ENCODE peak calls at places on chromosomes 2 and 18, in ten cellular contexts. E is K562, I is fibroblast of the aortic adventitia, J is foreskin fibroblast, D is body of pancreas, V is AG10803, N is astrocyte of the spinal cord, C is neural progenitor cell, F is HCT116, A is heart left ventricle. O is an unnamed sample.

GRCh38 chr2:86825020-86825727 is 34.5 kb upstream of the CD8A start:
- DNase-seq in E (no peak), I (no peak), J (no peak), D (no peak), V (no peak), N (no peak), C (no peak), F (no peak), A (no peak), O (no peak)

GRCh38 chr18:67265464-67266245 is 250.9 kb downstream of the DSEL start:
- DNase-seq in E (no peak), I (peak), J (peak), D (no peak), V (peak), N (peak), C (no peak), F (no peak), A (no peak), O (peak)

GRCh38 chr2:76953733-76954347 is 568.3 kb downstream of the LRRTM4 start:
- DNase-seq in E (peak), I (no peak), J (no peak), D (peak), V (peak), N (peak), C (peak), F (no peak), A (no peak), O (peak)

GRCh38 chr2:78999410-78999809 is 26.1 kb upstream of the REG3G start:
- DNase-seq in E (peak), I (peak), J (peak), D (no peak), V (no peak), N (no peak), C (peak), F (no peak), A (no peak), O (peak)

GRCh38 chr2:86221066-86221684 is 21.9 kb downstream of the MRPL35 start:
- DNase-seq in E (peak), I (peak), J (peak), D (peak), V (peak), N (peak), C (peak), F (peak), A (no peak), O (peak)

GRCh38 chr2:219551412-219551811 is 7.6 kb downstream of the TMEM198 start:
- DNase-seq in E (peak), I (peak), J (peak), D (peak), V (peak), N (peak), C (peak), F (no peak), A (peak), O (peak)

GRCh38 chr2:10984418-10985130 is 72.8 kb downstream of the KCNF1 start:
- DNase-seq in E (no peak), I (peak), J (peak), D (no peak), V (no peak), N (no peak), C (no peak), F (no peak), A (no peak), O (no peak)

GRCh38 chr2:236338495-236339184 is 74.4 kb upstream of the ASB18 start:
- DNase-seq in E (no peak), I (no peak), J (no peak), D (peak), V (no peak), N (no peak), C (peak), F (no peak), A (peak), O (peak)

DNA sequence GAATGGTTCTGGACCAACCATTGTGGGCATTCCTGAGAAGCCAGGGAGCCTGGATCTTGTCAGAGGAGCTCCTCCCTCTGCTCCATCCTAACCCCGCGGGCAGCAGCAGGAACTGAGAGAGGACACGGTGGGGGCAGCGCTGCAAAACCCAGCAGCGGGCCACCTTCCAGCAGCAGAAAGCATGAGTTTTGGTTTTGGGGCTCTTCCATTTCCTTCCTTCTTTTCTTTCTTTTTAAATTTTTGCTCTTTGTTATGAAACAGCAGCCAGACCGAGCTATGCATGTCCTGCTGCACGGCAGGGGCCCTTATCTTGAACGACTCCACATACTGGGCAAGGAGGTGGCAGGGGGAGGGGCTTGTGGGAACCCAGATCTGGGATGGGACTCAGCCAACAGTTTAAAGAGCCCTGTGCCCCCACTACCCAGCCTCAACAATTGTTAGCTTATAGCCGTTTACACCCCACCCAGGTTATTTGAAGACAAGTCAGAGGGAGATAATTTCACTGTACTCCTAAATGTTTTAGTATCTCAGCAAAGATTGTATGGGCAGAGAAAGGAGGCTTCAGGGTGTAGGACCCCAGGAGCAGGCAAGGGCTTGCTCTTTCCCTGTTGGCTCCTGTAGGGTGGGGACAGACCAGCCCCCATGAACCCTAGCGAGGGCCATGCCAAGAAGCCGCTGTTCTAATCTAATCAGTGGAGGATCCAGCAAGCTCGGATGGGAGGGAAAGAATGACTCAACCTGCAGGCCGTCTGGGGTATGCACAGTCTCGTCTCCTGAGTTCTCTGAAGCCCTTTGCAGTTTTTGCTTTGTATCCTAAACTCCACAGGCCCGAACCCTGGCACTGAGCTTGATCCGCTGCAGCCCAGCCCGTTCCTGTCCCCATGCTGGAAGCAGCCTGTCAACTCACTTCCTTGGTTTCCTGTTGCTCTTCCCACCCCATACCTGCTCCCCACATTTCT is 75.3 kb downstream of the LRRFIP1 start:
- DNase-seq in E (peak), I (peak), J (peak), D (peak), V (peak), N (peak), C (peak), F (no peak), A (peak), O (peak)
- TF ChIP-seq CTCF in E (no peak), I (peak), J (no peak), D (no peak), V (peak), N (peak), C (no peak), F (no peak), A (no peak), O (peak)

GRCh38 chr2:66694087-66694858 is 259.3 kb downstream of the MEIS1 start:
- DNase-seq in E (no peak), I (peak), J (no peak), D (no peak), V (no peak), N (no peak), C (no peak), F (no peak), A (no peak), O (no peak)

GRCh38 chr2:66691199-66691975 is 256.5 kb downstream of the MEIS1 start:
- DNase-seq in E (no peak), I (peak), J (peak), D (no peak), V (peak), N (peak), C (no peak), F (no peak), A (no peak), O (no peak)

GRCh38 chr2:66695211-66695735 is 260.3 kb downstream of the MEIS1 start:
- DNase-seq in E (no peak), I (peak), J (no peak), D (no peak), V (no peak), N (no peak), C (no peak), F (no peak), A (no peak), O (no peak)

GRCh38 chr2:66693007-66693965 is 258.4 kb downstream of the MEIS1 start:
- DNase-seq in E (no peak), I (peak), J (no peak), D (no peak), V (no peak), N (no peak), C (no peak), F (no peak), A (no peak), O (no peak)

DNA sequence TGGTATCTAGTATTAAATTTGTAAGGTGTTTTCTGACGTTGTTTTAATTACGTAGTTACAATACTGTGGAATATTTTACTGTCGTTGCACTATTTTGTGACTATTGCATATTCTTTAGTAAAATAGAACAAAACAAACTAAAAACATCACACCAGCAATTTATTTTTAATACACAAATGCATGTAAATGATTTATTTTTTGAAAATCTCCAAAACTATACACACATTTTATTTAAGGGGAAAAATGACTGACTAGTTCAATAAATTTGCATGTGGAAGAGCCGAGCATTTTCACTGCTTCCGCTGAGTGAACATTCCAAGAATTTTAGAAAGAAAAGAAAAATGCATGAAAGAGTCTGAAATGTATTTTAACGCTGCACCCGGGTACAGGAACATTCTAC is 257.6 kb downstream of the MEIS1 start:
- DNase-seq in E (no peak), I (peak), J (no peak), D (no peak), V (no peak), N (no peak), C (no peak), F (no peak), A (no peak), O (no peak)
- H3K4me3 ChIP-seq in E (no peak), I (peak), J (no peak), D (no peak), V (no peak), N (no peak), C (no peak), F (no peak), A (no peak), O (no peak)

DNA sequence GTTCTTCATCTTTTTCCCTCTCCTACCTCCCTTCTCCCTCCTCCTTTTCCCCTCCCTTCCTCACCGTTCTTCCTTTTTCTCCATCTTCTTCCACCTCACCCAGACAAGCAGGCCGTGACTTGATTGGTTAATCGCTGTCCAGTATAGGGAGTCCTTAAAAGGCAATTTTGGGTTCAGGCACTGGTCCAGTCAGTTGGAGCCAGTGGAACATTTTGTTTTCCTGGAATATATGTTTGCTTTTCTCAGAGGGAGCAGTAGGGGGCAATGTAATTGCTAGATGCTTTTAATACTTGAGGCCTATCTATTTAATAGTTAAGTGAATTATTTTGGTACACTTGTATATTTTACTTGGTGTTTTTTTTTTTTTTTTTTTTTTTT is 15.0 kb downstream of the ELAC1 start:
- DNase-seq in E (no peak), I (peak), J (peak), D (no peak), V (no peak), N (peak), C (no peak), F (no peak), A (no peak), O (peak)
- TF ChIP-seq CTCF in E (no peak), I (peak), J (peak), D (no peak), V (no peak), N (no peak), C (no peak), F (no peak), A (no peak), O (peak)

GRCh38 chr2:84879595-84880394 is 1.1 kb downstream of the TRABD2A start:
- DNase-seq in E (no peak), I (no peak), J (no peak), D (no peak), V (no peak), N (no peak), C (peak), F (no peak), A (no peak), O (no peak)

GRCh38 chr2:84880645-84881521 is at the start of gene TRABD2A:
- DNase-seq in E (peak), I (no peak), J (peak), D (no peak), V (no peak), N (no peak), C (peak), F (no peak), A (no peak), O (no peak)

GRCh38 chr2:84880395-84880644 is 564 bp downstream of the TRABD2A start:
- DNase-seq in E (no peak), I (no peak), J (no peak), D (no peak), V (no peak), N (no peak), C (no peak), F (no peak), A (no peak), O (no peak)

GRCh38 chr2:84878459-84878858 is 2.4 kb downstream of the TRABD2A start:
- DNase-seq in E (no peak), I (no peak), J (no peak), D (no peak), V (no peak), N (no peak), C (no peak), F (no peak), A (no peak), O (no peak)

GRCh38 chr2:84878896-84879594 is 1.8 kb downstream of the TRABD2A start:
- DNase-seq in E (no peak), I (no peak), J (no peak), D (no peak), V (peak), N (no peak), C (no peak), F (no peak), A (no peak), O (peak)
- H3K4me3 ChIP-seq in E (no peak), I (no peak), J (no peak), D (no peak), V (no peak), N (no peak), C (peak), F (no peak), A (no peak), O (no peak)

GRCh38 chr2:30254692-30255015 is 23.3 kb downstream of the LBH start:
- DNase-seq in E (no peak), I (no peak), J (no peak), D (no peak), V (no peak), N (no peak), C (no peak), F (no peak), A (no peak), O (no peak)

GRCh38 chr2:30255466-30256408 is 24.4 kb downstream of the LBH start:
- DNase-seq in E (no peak), I (no peak), J (no peak), D (peak), V (no peak), N (no peak), C (peak), F (no peak), A (no peak), O (no peak)

GRCh38 chr2:30253873-30254691 is 22.7 kb downstream of the LBH start:
- DNase-seq in E (peak), I (no peak), J (no peak), D (no peak), V (no peak), N (no peak), C (no peak), F (no peak), A (no peak), O (no peak)

GRCh38 chr2:30252723-30253688 is 21.7 kb downstream of the LBH start:
- DNase-seq in E (peak), I (peak), J (peak), D (peak), V (peak), N (peak), C (no peak), F (no peak), A (peak), O (peak)

GRCh38 chr2:30255026-30255425 is 23.7 kb downstream of the LBH start:
- DNase-seq in E (no peak), I (no peak), J (no peak), D (no peak), V (no peak), N (no peak), C (no peak), F (no peak), A (no peak), O (no peak)
- TF ChIP-seq CTCF in E (no peak), I (no peak), J (no peak), D (no peak), V (no peak), N (no peak), C (no peak), F (no peak), A (no peak), O (no peak)

GRCh38 chr2:108589372-108589771 is 55.1 kb downstream of the LIMS1 start:
- DNase-seq in E (no peak), I (no peak), J (no peak), D (no peak), V (no peak), N (no peak), C (no peak), F (no peak), A (no peak), O (no peak)
- H3K4me3 ChIP-seq in E (peak), I (no peak), J (no peak), D (no peak), V (no peak), N (no peak), C (no peak), F (no peak), A (no peak), O (no peak)

GRCh38 chr2:238947920-238948710 is 100.2 kb downstream of the TWIST2 start:
- DNase-seq in E (no peak), I (peak), J (peak), D (peak), V (peak), N (peak), C (no peak), F (peak), A (peak), O (peak)

GRCh38 chr2:238946586-238947242 is 98.8 kb downstream of the TWIST2 start:
- DNase-seq in E (no peak), I (no peak), J (no peak), D (no peak), V (no peak), N (no peak), C (no peak), F (no peak), A (peak), O (no peak)

GRCh38 chr2:238947243-238947760 is 99.4 kb downstream of the TWIST2 start:
- DNase-seq in E (no peak), I (no peak), J (no peak), D (no peak), V (no peak), N (no peak), C (no peak), F (no peak), A (peak), O (no peak)

GRCh38 chr2:238942941-238943715 is 95.2 kb downstream of the TWIST2 start:
- DNase-seq in E (no peak), I (peak), J (peak), D (no peak), V (peak), N (peak), C (no peak), F (no peak), A (peak), O (no peak)

GRCh38 chr2:238945433-238946150 is 97.7 kb downstream of the TWIST2 start:
- DNase-seq in E (peak), I (peak), J (peak), D (no peak), V (peak), N (peak), C (peak), F (peak), A (peak), O (peak)
- TF ChIP-seq CTCF in E (peak), I (peak), J (peak), D (no peak), V (peak), N (peak), C (peak), F (peak), A (peak), O (peak)

O was measured in choroid plexus epithelial cell.